ENCODE peak calls at places on chromosomes 5 and 9, in eight cellular contexts. M is lung; Y is fibroblast of lung; H is psoas muscle; C is tibial nerve; L is CD8-positive, alpha-beta T cell; V is fibroblast of the aortic adventitia; T is neuronal stem cell. P is an unnamed sample.

GRCh38 chr5:115179959-115180709 is 10.4 kb upstream of the TRIM36 start:
- DNase-seq in Y (peak; percentile 19), C (no peak), L (no peak), M (no peak), V (no peak), T (peak; percentile 78), H (peak; percentile 55), P (no peak)

GRCh38 chr5:14281746-14282181 is 138.6 kb downstream of the TRIO start:
- DNase-seq in H (no peak), T (no peak), M (no peak), C (no peak), V (no peak), Y (no peak), L (no peak), P (no peak)

GRCh38 chr9:136511670-136512592 is 29.1 kb upstream of the SEC16A start:
- DNase-seq in M (peak; percentile 59), Y (no peak), H (peak; percentile 79), L (no peak), V (no peak), T (peak; percentile 38), C (no peak), P (no peak)

GRCh38 chr5:43008369-43009158 is 31.6 kb downstream of the ANXA2R start:
- DNase-seq in Y (peak; percentile 96), M (peak; percentile 85), C (peak; percentile 81), H (peak; percentile 93), V (peak; percentile 91), T (no peak), L (peak; percentile 93), P (peak; percentile 28)

GRCh38 chr5:78925102-78925876 is 59.8 kb downstream of the ARSB start:
- DNase-seq in Y (no peak), C (no peak), T (no peak), V (no peak), M (no peak), H (no peak), L (no peak), P (no peak)

GRCh38 chr9:97982191-97982718 is 886 bp upstream of the ANP32B start:
- DNase-seq in M (no peak), V (peak; percentile 22), C (no peak), T (no peak), Y (peak; percentile 21), L (no peak), H (no peak), P (no peak)

GRCh38 chr5:93593476-93594060 is 10.5 kb downstream of the NR2F1 start:
- DNase-seq in V (no peak), M (no peak), Y (no peak), T (no peak), H (peak; percentile 48), L (peak; percentile 45), C (no peak), P (no peak)

GRCh38 chr9:75152416-75152815 is 64.1 kb downstream of the OSTF1 start:
- DNase-seq in L (peak; percentile 68), Y (no peak), T (no peak), V (no peak), H (no peak), C (no peak), M (no peak), P (no peak)

GRCh38 chr9:120928015-120928719 is 1.6 kb upstream of the TRAF1 start:
- DNase-seq in T (no peak), V (no peak), C (no peak), Y (no peak), M (peak; percentile 58), L (peak; percentile 70), H (no peak), P (no peak)

GRCh38 chr5:140868721-140869554 is at the start of gene PCDHA11:
- DNase-seq in H (no peak), T (peak; percentile 42), Y (no peak), L (no peak), C (no peak), M (no peak), V (no peak), P (no peak)

GRCh38 chr9:99023831-99024230 is 80.1 kb downstream of the COL15A1 start:
- DNase-seq in C (peak; percentile 39), T (no peak), L (no peak), M (no peak), Y (peak; percentile 22), V (peak; percentile 46), H (peak; percentile 83), P (no peak)

GRCh38 chr5:454936-455335 is 12.0 kb downstream of the EXOC3 start:
- DNase-seq in C (no peak), H (peak; percentile 37), L (no peak), M (no peak), V (no peak), Y (no peak), T (no peak), P (no peak)

GRCh38 chr9:90002299-90003045 is 397.7 kb downstream of the GADD45G start:
- DNase-seq in H (no peak), L (no peak), T (no peak), C (no peak), Y (no peak), V (peak; percentile 7), M (no peak), P (no peak)

GRCh38 chr5:150523472-150524350 is 15.8 kb downstream of the NDST1 start:
- DNase-seq in H (no peak), C (no peak), T (no peak), Y (peak; percentile 87), M (no peak), L (no peak), V (peak; percentile 89), P (no peak)

GRCh38 chr5:43301653-43302091 is 11.5 kb downstream of the HMGCS1 start:
- DNase-seq in M (no peak), T (no peak), C (no peak), H (no peak), L (no peak), V (no peak), Y (peak; percentile 47), P (no peak)

GRCh38 chr9:99056876-99057664 is 47.8 kb upstream of the TGFBR1 start:
- DNase-seq in M (no peak), T (no peak), L (no peak), C (no peak), V (peak; percentile 64), H (no peak), Y (peak; percentile 42), P (no peak)

GRCh38 chr5:81183811-81184748 is 49.0 kb upstream of the CKMT2 start:
- DNase-seq in C (no peak), M (no peak), Y (no peak), L (no peak), H (no peak), V (no peak), T (no peak), P (no peak)

GRCh38 chr5:154444559-154445421 is 1.0 kb upstream of the SAP30L start:
- DNase-seq in C (no peak), T (no peak), V (no peak), Y (peak; percentile 5), H (no peak), L (peak; percentile 53), M (no peak), P (no peak)

GRCh38 chr5:125085797-125086505 is 339.5 kb upstream of the ZNF608 start:
- DNase-seq in T (no peak), Y (no peak), M (no peak), H (no peak), V (no peak), L (no peak), C (no peak), P (no peak)

GRCh38 chr5:87411586-87412416 is 929 bp downstream of the CCNH start:
- DNase-seq in L (no peak), C (no peak), V (peak; percentile 67), H (peak; percentile 39), M (no peak), T (peak; percentile 0), Y (peak; percentile 53), P (no peak)

GRCh38 chr9:60546406-60546805 is 367.8 kb upstream of the SPATA31A5 start:
- DNase-seq in L (no peak), M (no peak), H (no peak), V (no peak), T (no peak), C (no peak), Y (no peak), P (no peak)

GRCh38 chr5:149143470-149143869 is 2.2 kb downstream of the ABLIM3 start:
- DNase-seq in M (no peak), H (no peak), V (peak; percentile 96), T (no peak), Y (peak; percentile 88), C (no peak), L (no peak), P (no peak)
- H3K4me3 ChIP-seq in M (no peak overlapping the region), H (peak overlapping the region; percentile 75), V (peak overlapping the region; percentile 14), T (no peak overlapping the region), Y (peak overlapping the region; percentile 99), C (no peak overlapping the region), L (no peak overlapping the region), P (peak overlapping the region; percentile 0)

GRCh38 chr9:125759812-125760134 is 12.6 kb downstream of the PBX3 start:
- DNase-seq in C (no peak), T (no peak), V (peak; percentile 38), Y (no peak), H (no peak), L (no peak), M (no peak), P (no peak)
- H3K4me3 ChIP-seq in C (peak overlapping the region; percentile 21), T (no peak overlapping the region), V (peak overlapping the region; percentile 49), Y (peak overlapping the region; percentile 45), H (peak overlapping the region; percentile 20), L (peak overlapping the region; percentile 28), M (no peak overlapping the region), P (no peak overlapping the region)

GRCh38 chr9:106602354-106602753 is 260.6 kb upstream of the ZNF462 start:
- DNase-seq in H (no peak), V (no peak), M (no peak), T (no peak), Y (no peak), C (no peak), L (no peak), P (no peak)
- H3K4me3 ChIP-seq in H (no peak overlapping the region), V (no peak overlapping the region), M (no peak overlapping the region), T (no peak overlapping the region), Y (no peak overlapping the region), C (no peak overlapping the region), L (no peak overlapping the region), P (no peak overlapping the region)

DNA sequence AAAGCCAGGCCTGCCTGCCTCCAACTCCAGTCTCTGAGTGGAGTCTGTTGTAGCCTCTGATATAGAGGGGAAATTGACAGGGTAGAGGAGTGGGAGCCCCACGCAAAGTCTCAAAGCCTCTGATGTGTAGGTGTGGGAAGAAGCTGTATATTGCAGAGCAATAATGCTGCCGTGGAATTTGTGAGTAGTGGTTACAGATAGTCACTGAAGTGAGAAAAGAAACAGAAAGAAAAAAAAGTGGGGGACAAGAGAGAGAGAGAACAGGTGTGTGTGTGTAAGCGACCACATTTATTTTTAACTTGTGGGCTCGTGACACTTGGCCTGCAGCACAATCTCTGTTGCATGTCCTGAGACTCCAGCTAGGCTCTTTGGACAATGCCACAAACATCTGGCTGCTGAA is 227.8 kb downstream of the NSG2 start:
- DNase-seq in H (no peak), M (no peak), V (no peak), T (no peak), C (no peak), Y (no peak), L (no peak), P (no peak)
- H3K4me3 ChIP-seq in H (no peak overlapping the region), M (no peak overlapping the region), V (no peak overlapping the region), T (no peak overlapping the region), C (no peak overlapping the region), Y (no peak overlapping the region), L (no peak overlapping the region), P (no peak overlapping the region)

P was measured in esophagus squamous epithelium.